ENCODE peak calls at places on chromosomes 5 and 9, in five cellular contexts. A, P, Q, V and R are unnamed samples.

GRCh38 chr5:81164936-81165335 is 68.2 kb upstream of the CKMT2 start:
- DNase-seq in V (no peak), A (no peak), Q (no peak), P (no peak), R (peak)

GRCh38 chr5:57327934-57328333 is 154.1 kb downstream of the GPBP1 start:
- DNase-seq in P (no peak), A (no peak), V (peak), Q (no peak), R (no peak)

GRCh38 chr9:92402359-92402758 is 2.0 kb downstream of the OGN start:
- DNase-seq in A (no peak), P (no peak), V (no peak), Q (no peak), R (no peak)

GRCh38 chr5:132184588-132184987 is 43.1 kb downstream of the P4HA2 start:
- DNase-seq in A (peak), V (peak), P (no peak), Q (peak), R (peak)

GRCh38 chr9:98940278-98940677 is 3.4 kb upstream of the COL15A1 start:
- DNase-seq in Q (no peak), A (no peak), P (no peak), V (no peak), R (no peak)

GRCh38 chr9:126497673-126498255 is 116.0 kb upstream of the LMX1B start:
- DNase-seq in P (no peak), Q (no peak), A (no peak), V (no peak), R (no peak)

GRCh38 chr5:90301248-90301647 is 108.3 kb downstream of the CETN3 start:
- DNase-seq in Q (no peak), V (no peak), A (no peak), P (no peak), R (no peak)

GRCh38 chr5:33827335-33827734 is 64.5 kb downstream of the ADAMTS12 start:
- DNase-seq in P (no peak), Q (no peak), V (no peak), A (no peak), R (no peak)

GRCh38 chr5:4230531-4230904 is 634.9 kb downstream of the IRX1 start:
- DNase-seq in A (peak), V (no peak), P (no peak), Q (peak), R (peak)

GRCh38 chr5:109365653-109366052 is 44.1 kb downstream of the PJA2 start:
- DNase-seq in Q (no peak), V (no peak), A (no peak), P (no peak), R (no peak)

GRCh38 chr5:139768802-139769465 is 26.7 kb upstream of the PSD2 start:
- DNase-seq in A (peak), V (no peak), P (no peak), Q (no peak), R (no peak)

GRCh38 chr9:124363326-124364096 is 51.7 kb downstream of the PSMB7 start:
- DNase-seq in P (no peak), Q (no peak), A (no peak), V (no peak), R (no peak)

GRCh38 chr9:70205366-70206020 is 53.3 kb upstream of the SMC5 start:
- DNase-seq in P (no peak), V (no peak), A (no peak), Q (peak), R (no peak)

GRCh38 chr9:107559499-107560086 is 70.0 kb upstream of the KLF4 start:
- DNase-seq in V (no peak), Q (no peak), A (no peak), P (no peak), R (no peak)

GRCh38 chr5:39518516-39518915 is 93.7 kb upstream of the DAB2 start:
- DNase-seq in V (no peak), Q (no peak), A (no peak), P (peak), R (peak)

GRCh38 chr5:8600843-8601242 is 731.9 kb downstream of the MTRR start:
- DNase-seq in A (no peak), V (no peak), P (no peak), Q (no peak), R (no peak)

GRCh38 chr5:154238776-154239481 is 48.4 kb downstream of the GALNT10 start:
- DNase-seq in Q (peak), P (peak), A (no peak), V (no peak), R (peak)

GRCh38 chr5:100900796-100901731 is 2.0 kb downstream of the ST8SIA4 start:
- DNase-seq in Q (peak), P (peak), A (peak), V (no peak), R (peak)

GRCh38 chr5:121319292-121319691 is 532.4 kb upstream of the FTMT start:
- DNase-seq in V (no peak), A (no peak), P (no peak), Q (no peak), R (no peak)

GRCh38 chr5:849651-850301 is 1.0 kb downstream of the ZDHHC11 start:
- DNase-seq in Q (peak), P (no peak), V (no peak), A (peak), R (peak)

GRCh38 chr9:127185931-127186781 is 63.7 kb upstream of the ANGPTL2 start:
- DNase-seq in V (no peak), P (no peak), A (no peak), Q (no peak), R (no peak)

GRCh38 chr5:159208508-159209437 is 580 bp downstream of the RNF145 start:
- DNase-seq in Q (peak), A (peak), V (peak), P (peak), R (peak)

GRCh38 chr5:15421798-15422456 is 78.1 kb upstream of the FBXL7 start:
- DNase-seq in Q (no peak), A (no peak), P (no peak), V (no peak), R (no peak)